ENCODE peak calls at places on chromosomes 12 and 14, in nine cellular contexts. R is left ventricle myocardium inferior, Q is pancreas, P is fibroblast of mammary gland, B is uterus, C is fibroblast of lung, L is cardiac fibroblast, X is hepatocyte, I is GM20000. N is an unnamed sample.

GRCh38 chr14:89399594-89400068 is 17.4 kb downstream of the FOXN3 start:
- DNase-seq in R (no peak), Q (no peak), P (peak), B (no peak), C (peak), L (peak), X (peak), I (no peak), N (no peak)

GRCh38 chr12:42892702-42893101 is 303.2 kb upstream of the PRICKLE1 start:
- DNase-seq in R (no peak), Q (no peak), P (no peak), B (no peak), C (no peak), L (no peak), X (no peak), I (no peak), N (no peak)

GRCh38 chr12:40216516-40217288 is 8.1 kb upstream of the LRRK2 start:
- DNase-seq in R (no peak), Q (no peak), P (no peak), B (no peak), C (no peak), L (no peak), X (no peak), I (no peak), N (no peak)

GRCh38 chr12:843609-844008 is 91.2 kb downstream of the WNK1 start:
- DNase-seq in R (no peak), Q (no peak), P (peak), B (no peak), C (no peak), L (peak), X (no peak), I (no peak), N (peak)

GRCh38 chr12:131710464-131711457 is at the start of gene SFSWAP:
- DNase-seq in R (peak), Q (peak), P (peak), B (peak), C (peak), L (peak), X (peak), I (peak), N (peak)

GRCh38 chr12:58372298-58372697 is 430.9 kb downstream of the ATP23 start:
- DNase-seq in R (no peak), Q (no peak), P (no peak), B (no peak), C (no peak), L (no peak), X (no peak), I (peak), N (no peak)

GRCh38 chr12:92533280-92533890 is 169.4 kb upstream of the PLEKHG7 start:
- DNase-seq in R (no peak), Q (no peak), P (peak), B (no peak), C (peak), L (peak), X (no peak), I (no peak), N (no peak)

GRCh38 chr12:21773263-21773741 is 1.2 kb downstream of the KCNJ8 start:
- DNase-seq in R (peak), Q (peak), P (peak), B (peak), C (peak), L (peak), X (peak), I (no peak), N (no peak)

GRCh38 chr12:127108360-127109215 is 1158.4 kb upstream of the TMEM132C start:
- DNase-seq in R (peak), Q (peak), P (peak), B (peak), C (peak), L (peak), X (peak), I (peak), N (peak)

DNA sequence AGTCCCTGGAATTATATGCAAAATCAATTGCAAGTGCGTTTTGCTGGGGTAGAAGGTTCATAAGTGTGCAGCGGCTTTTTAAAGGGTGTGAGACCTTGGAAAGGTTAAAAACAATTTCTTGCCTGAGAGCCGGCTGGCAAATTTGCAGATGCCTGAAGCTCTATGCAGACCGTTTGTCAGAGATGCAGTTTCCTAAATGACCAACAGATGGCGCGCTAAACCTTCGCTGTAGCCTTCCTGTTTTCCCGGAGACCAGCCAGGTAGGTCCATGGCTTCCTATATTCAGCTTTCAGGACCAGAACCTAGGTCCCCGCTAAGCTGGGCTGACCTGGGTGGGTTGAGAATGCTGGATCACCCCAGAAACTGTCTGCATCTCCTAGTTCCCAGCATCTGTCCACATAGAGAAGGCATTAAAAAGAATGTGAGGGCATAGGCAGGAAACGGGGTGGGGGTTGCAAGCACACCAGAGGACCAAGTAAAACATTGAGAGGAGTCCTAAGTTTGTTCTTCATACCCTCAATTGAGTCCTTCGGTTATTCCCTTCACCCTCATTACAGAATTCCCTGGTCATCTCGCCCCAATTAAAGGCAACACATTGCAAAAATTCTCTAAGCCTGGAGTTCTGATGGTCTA is 5.7 kb upstream of the NOS1 start:
- DNase-seq in R (peak), Q (peak), P (peak), B (peak), C (peak), L (peak), X (peak), I (peak), N (peak)
- TF ChIP-seq CTCF in R (peak), Q (peak), P (peak), B (peak), C (peak), L (peak), X (peak), I (peak), N (peak)

GRCh38 chr12:80313184-80313583 is 130.9 kb upstream of the PTPRQ start:
- DNase-seq in R (no peak), Q (no peak), P (peak), B (no peak), C (no peak), L (peak), X (no peak), I (no peak), N (no peak)
- TF ChIP-seq CTCF in R (no peak), Q (no peak), P (peak), B (no peak), C (peak), L (no peak), X (peak), I (no peak), N (no peak)

GRCh38 chr12:26197832-26198231 is 2.5 kb downstream of the SSPN start:
- DNase-seq in R (no peak), Q (peak), P (no peak), B (no peak), C (peak), L (no peak), X (no peak), I (no peak), N (no peak)

GRCh38 chr12:26195250-26195640 is at the start of gene SSPN:
- DNase-seq in R (peak), Q (peak), P (peak), B (peak), C (peak), L (peak), X (peak), I (peak), N (no peak)

GRCh38 chr12:26196424-26196722 is 1.0 kb downstream of the SSPN start:
- DNase-seq in R (no peak), Q (no peak), P (peak), B (no peak), C (peak), L (peak), X (peak), I (no peak), N (no peak)

GRCh38 chr12:26193539-26193938 is 1.8 kb upstream of the SSPN start:
- DNase-seq in R (no peak), Q (no peak), P (no peak), B (no peak), C (no peak), L (no peak), X (no peak), I (no peak), N (no peak)

GRCh38 chr12:26195641-26196423 is 459 bp downstream of the SSPN start:
- DNase-seq in R (peak), Q (peak), P (peak), B (peak), C (peak), L (peak), X (peak), I (peak), N (no peak)
- TF ChIP-seq CTCF in R (no peak), Q (no peak), P (no peak), B (no peak), C (no peak), L (no peak), X (no peak), I (no peak), N (no peak)

GRCh38 chr14:68584786-68585185 is 208.1 kb downstream of the ZFP36L1 start:
- DNase-seq in R (no peak), Q (no peak), P (no peak), B (no peak), C (no peak), L (no peak), X (no peak), I (no peak), N (no peak)
- TF ChIP-seq CTCF in R (no peak), Q (no peak), P (no peak), B (no peak), C (no peak), L (no peak), X (no peak), I (no peak), N (no peak)

GRCh38 chr12:80624986-80625530 is 82.4 kb upstream of the MYF6 start:
- DNase-seq in R (no peak), Q (no peak), P (no peak), B (no peak), C (peak), L (no peak), X (no peak), I (no peak), N (no peak)

GRCh38 chr12:80617733-80618132 is 89.7 kb upstream of the MYF6 start:
- DNase-seq in R (no peak), Q (no peak), P (no peak), B (no peak), C (no peak), L (no peak), X (no peak), I (no peak), N (no peak)

GRCh38 chr12:80620281-80620680 is 87.2 kb upstream of the MYF6 start:
- DNase-seq in R (no peak), Q (no peak), P (no peak), B (no peak), C (no peak), L (no peak), X (no peak), I (no peak), N (no peak)

GRCh38 chr12:80625901-80626300 is 81.5 kb upstream of the MYF6 start:
- DNase-seq in R (no peak), Q (no peak), P (no peak), B (no peak), C (no peak), L (no peak), X (no peak), I (no peak), N (no peak)

DNA sequence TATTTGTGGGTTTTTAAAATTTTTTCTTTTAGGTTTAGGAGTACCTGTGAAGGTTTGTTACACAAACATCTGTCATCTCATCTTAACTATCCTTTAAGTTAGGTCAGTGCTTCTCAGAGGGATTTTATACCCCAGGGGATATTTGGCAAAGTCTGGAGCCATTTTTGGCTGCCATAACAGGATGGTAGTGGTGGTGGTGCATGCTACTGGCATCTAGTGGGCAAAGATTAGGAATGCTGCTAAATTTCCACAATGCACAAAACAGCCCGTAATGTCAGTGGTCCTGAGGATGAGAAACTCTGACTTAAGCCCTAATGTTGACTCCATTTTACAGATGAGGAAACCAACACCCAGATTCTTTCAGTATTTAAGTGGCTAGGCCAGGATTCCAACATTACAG is 85.2 kb upstream of the MYF6 start:
- DNase-seq in R (no peak), Q (no peak), P (peak), B (no peak), C (peak), L (no peak), X (no peak), I (no peak), N (no peak)
- TF ChIP-seq CTCF in R (no peak), Q (no peak), P (peak), B (no peak), C (peak), L (peak), X (no peak), I (no peak), N (peak)

DNA sequence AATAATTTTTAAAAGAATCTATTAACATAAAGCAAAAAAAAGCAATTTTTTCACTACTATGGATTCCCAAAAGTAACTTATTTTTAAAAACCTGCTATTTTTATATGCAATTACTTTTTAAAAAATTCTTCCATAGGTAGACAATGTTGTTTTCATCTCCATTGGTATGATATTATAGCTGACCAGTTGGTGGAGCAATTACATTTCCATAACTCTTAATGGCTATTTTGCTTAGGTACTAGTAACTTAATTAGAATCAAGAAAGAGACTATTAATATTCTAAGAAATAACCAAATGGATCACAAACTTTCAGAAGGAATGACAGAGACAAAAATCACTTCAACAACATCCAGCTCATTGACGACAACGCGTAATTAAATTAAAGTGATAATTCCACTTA is 64.7 kb upstream of the PTCSC3 start:
- DNase-seq in R (no peak), Q (no peak), P (peak), B (no peak), C (no peak), L (peak), X (no peak), I (no peak), N (no peak)
- TF ChIP-seq CTCF in R (no peak), Q (no peak), P (peak), B (no peak), C (no peak), L (no peak), X (peak), I (no peak), N (no peak)

DNA sequence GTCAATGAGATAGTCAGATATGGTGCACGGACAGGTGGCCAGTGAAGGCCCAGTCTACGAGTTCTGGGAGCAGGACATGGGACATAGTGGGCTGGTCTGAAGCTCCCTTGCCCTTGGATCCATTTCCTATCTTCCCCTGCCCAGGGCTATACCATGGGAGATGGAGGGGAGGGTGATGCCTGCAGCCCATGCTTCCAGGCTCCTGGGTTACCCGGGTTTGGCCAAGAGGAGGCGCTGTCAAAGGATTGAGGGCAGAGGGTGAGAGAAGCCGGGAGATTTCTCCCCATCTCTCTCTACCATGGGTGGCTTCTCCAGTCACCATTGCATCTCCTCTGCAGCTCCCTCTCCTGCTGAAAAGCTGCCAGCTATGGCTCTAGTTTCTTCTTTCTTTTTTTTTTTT is 52.8 kb upstream of the LHX5 start:
- DNase-seq in R (no peak), Q (no peak), P (no peak), B (no peak), C (no peak), L (no peak), X (no peak), I (no peak), N (no peak)
- TF ChIP-seq CTCF in R (no peak), Q (no peak), P (no peak), B (no peak), C (no peak), L (no peak), X (no peak), I (no peak), N (no peak)

GRCh38 chr12:6279631-6280030 is 30.9 kb upstream of the PLEKHG6 start:
- DNase-seq in R (no peak), Q (no peak), P (no peak), B (no peak), C (no peak), L (no peak), X (no peak), I (no peak), N (no peak)

GRCh38 chr12:6280053-6280469 is 30.4 kb upstream of the PLEKHG6 start:
- DNase-seq in R (no peak), Q (peak), P (peak), B (peak), C (peak), L (peak), X (peak), I (no peak), N (peak)

GRCh38 chr12:6277982-6278438 is 32.5 kb upstream of the PLEKHG6 start:
- DNase-seq in R (peak), Q (peak), P (no peak), B (no peak), C (no peak), L (no peak), X (peak), I (peak), N (peak)

GRCh38 chr12:6279256-6279628 is 31.2 kb upstream of the PLEKHG6 start:
- DNase-seq in R (no peak), Q (no peak), P (no peak), B (no peak), C (no peak), L (no peak), X (no peak), I (no peak), N (no peak)

DNA sequence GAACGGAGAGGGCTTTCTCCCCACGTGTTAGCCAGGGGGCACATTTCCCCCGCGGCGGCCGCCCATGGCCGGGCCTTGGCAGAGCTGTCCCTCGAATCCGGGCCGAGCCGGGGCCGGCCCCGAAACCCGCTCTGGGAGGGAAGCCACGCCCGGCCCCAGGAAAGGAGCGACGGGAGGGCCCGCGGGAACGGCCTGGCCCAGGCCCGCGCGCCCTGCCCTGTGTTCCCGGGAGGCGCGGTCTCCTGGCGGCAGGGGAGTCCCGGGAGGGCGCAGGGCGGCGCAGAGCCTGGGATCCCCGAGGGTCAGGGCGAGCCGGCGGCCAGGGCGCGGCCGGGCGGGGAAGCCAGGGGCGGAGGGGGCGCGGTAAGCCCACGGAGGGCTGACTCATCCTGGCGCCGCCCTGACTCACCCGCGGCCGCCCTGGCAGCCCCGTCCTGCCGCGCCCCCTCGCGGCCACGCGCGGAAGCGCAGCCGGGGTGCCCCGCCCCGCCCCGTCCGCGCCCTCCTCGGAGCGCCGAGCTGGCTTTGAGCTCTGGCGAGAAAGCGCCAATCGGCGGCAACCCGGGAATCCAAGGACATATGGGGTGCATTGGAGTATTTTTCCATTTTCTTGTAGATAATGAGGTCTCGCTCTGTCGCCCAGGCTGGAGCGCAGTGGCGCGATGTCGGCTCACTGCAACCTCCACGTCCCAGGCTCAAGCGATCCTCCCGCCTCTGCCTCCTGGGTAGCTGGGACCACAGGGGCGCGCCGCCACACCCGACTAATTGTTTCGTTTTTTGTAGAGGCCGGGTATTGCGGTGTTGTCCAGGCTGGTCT is 31.8 kb upstream of the PLEKHG6 start:
- DNase-seq in R (peak), Q (peak), P (peak), B (peak), C (peak), L (peak), X (peak), I (peak), N (peak)
- TF ChIP-seq CTCF in R (peak), Q (peak), P (no peak), B (peak), C (peak), L (peak), X (peak), I (peak), N (peak)

GRCh38 chr12:46124848-46125619 is 134.7 kb upstream of the SCAF11 start:
- DNase-seq in R (no peak), Q (peak), P (peak), B (peak), C (peak), L (peak), X (peak), I (peak), N (peak)
- TF ChIP-seq CTCF in R (peak), Q (peak), P (peak), B (peak), C (peak), L (peak), X (peak), I (peak), N (peak)

DNA sequence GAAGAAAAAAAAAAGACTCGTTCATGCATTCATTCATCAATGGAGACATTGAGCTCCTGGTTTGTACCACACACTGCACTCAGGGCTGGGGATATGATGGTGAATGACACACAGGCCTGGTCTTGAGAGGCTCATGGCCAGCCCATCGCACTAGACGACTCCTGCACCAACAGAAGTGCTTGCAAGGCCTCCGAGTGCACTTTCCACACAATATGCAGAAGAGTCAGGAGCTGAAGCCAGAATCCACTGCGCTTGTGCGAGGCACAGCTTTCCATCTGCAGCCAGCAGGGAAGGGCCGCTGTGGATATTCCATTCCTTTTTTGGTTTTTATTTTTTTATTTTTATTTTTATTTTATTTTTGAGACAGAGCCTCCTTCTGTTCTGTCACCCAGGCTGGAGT is 192.4 kb downstream of the DICER1 start:
- DNase-seq in R (no peak), Q (no peak), P (no peak), B (no peak), C (no peak), L (no peak), X (no peak), I (no peak), N (no peak)
- TF ChIP-seq CTCF in R (no peak), Q (no peak), P (no peak), B (no peak), C (no peak), L (no peak), X (no peak), I (no peak), N (no peak)

N was measured in RWPE1.